ENCODE peak calls at places on chromosomes 16 and 17, in eight cellular contexts. L, X, O, T, E, H, M and W are unnamed samples.

GRCh38 chr17:63419949-63420867 is 25.9 kb downstream of the CYB561 start:
- DNase-seq in L (no peak), X (peak; percentile 78), O (no peak), T (peak; percentile 50), E (no peak), H (no peak), M (peak; percentile 53), W (peak; percentile 63)

GRCh38 chr17:1532836-1533602 is 16.6 kb upstream of the INPP5K start:
- DNase-seq in L (no peak), X (peak; percentile 43), O (no peak), T (peak; percentile 37), E (no peak), H (peak; percentile 11), M (peak; percentile 56), W (peak; percentile 57)

GRCh38 chr16:81061307-81061640 is 15.8 kb downstream of the C16orf46 start:
- DNase-seq in L (no peak), X (no peak), O (no peak), T (no peak), E (no peak), H (no peak), M (no peak), W (no peak)

GRCh38 chr17:11300738-11301137 is 59.7 kb downstream of the SHISA6 start:
- DNase-seq in L (no peak), X (no peak), O (no peak), T (no peak), E (no peak), H (no peak), M (no peak), W (no peak)

GRCh38 chr16:88479795-88480760 is 27.0 kb downstream of the ZFPM1 start:
- DNase-seq in L (no peak), X (no peak), O (no peak), T (peak; percentile 31), E (no peak), H (no peak), M (peak; percentile 72), W (peak; percentile 53)

GRCh38 chr16:88763502-88764053 is 21.4 kb downstream of the PIEZO1 start:
- DNase-seq in L (no peak), X (peak; percentile 46), O (no peak), T (no peak), E (no peak), H (no peak), M (no peak), W (no peak)

GRCh38 chr17:2786176-2786881 is 9.9 kb upstream of the RAP1GAP2 start:
- DNase-seq in L (peak; percentile 46), X (peak; percentile 99), O (peak; percentile 50), T (peak; percentile 90), E (peak; percentile 71), H (peak; percentile 81), M (peak; percentile 87), W (peak; percentile 87)

GRCh38 chr16:931651-932500 is 38.9 kb downstream of the LMF1 start:
- DNase-seq in L (peak; percentile 55), X (no peak), O (no peak), T (no peak), E (no peak), H (no peak), M (no peak), W (no peak)

GRCh38 chr17:33753452-33753851 is 460.4 kb upstream of the ASIC2 start:
- DNase-seq in L (no peak), X (no peak), O (no peak), T (no peak), E (no peak), H (no peak), M (no peak), W (no peak)

GRCh38 chr17:10668771-10669170 is 11.7 kb upstream of the MYH3 start:
- DNase-seq in L (no peak), X (no peak), O (no peak), T (no peak), E (no peak), H (peak; percentile 9), M (no peak), W (no peak)

GRCh38 chr16:74160759-74161158 is 135.9 kb upstream of the PSMD7 start:
- DNase-seq in L (no peak), X (no peak), O (no peak), T (no peak), E (no peak), H (no peak), M (no peak), W (no peak)

GRCh38 chr16:57576429-57576870 is 34.0 kb downstream of the ADGRG5 start:
- DNase-seq in L (peak; percentile 5), X (peak; percentile 86), O (peak; percentile 52), T (peak; percentile 84), E (no peak), H (peak; percentile 29), M (peak; percentile 76), W (peak; percentile 83)

GRCh38 chr16:55081622-55082593 is 151.2 kb downstream of the IRX5 start:
- DNase-seq in L (no peak), X (no peak), O (no peak), T (no peak), E (no peak), H (no peak), M (no peak), W (no peak)

GRCh38 chr17:54902611-54903010 is 2.0 kb downstream of the TOM1L1 start:
- DNase-seq in L (no peak), X (no peak), O (no peak), T (no peak), E (no peak), H (no peak), M (no peak), W (no peak)

GRCh38 chr17:2235792-2236365 is 67.7 kb downstream of the SMG6 start:
- DNase-seq in L (no peak), X (no peak), O (no peak), T (no peak), E (no peak), H (no peak), M (no peak), W (no peak)

GRCh38 chr17:28746611-28747045 is 2.8 kb downstream of the TRAF4 start:
- DNase-seq in L (no peak), X (no peak), O (peak; percentile 73), T (no peak), E (peak; percentile 78), H (no peak), M (no peak), W (no peak)

GRCh38 chr16:23058576-23058975 is 90.7 kb downstream of the USP31 start:
- DNase-seq in L (no peak), X (no peak), O (peak; percentile 47), T (no peak), E (no peak), H (no peak), M (no peak), W (no peak)

GRCh38 chr16:58031016-58031800 is 5.7 kb downstream of the MMP15 start:
- DNase-seq in L (no peak), X (no peak), O (no peak), T (no peak), E (no peak), H (no peak), M (no peak), W (no peak)

GRCh38 chr17:43366809-43367587 is 31.8 kb upstream of the ARL4D start:
- DNase-seq in L (no peak), X (no peak), O (no peak), T (peak; percentile 28), E (no peak), H (no peak), M (no peak), W (peak; percentile 21)

GRCh38 chr16:86701286-86701975 is 123.1 kb downstream of the FOXL1 start:
- DNase-seq in L (no peak), X (no peak), O (no peak), T (no peak), E (no peak), H (no peak), M (no peak), W (no peak)

GRCh38 chr17:40015998-40016691 is 905 bp downstream of the CSF3 start:
- DNase-seq in L (no peak), X (no peak), O (no peak), T (no peak), E (no peak), H (no peak), M (no peak), W (no peak)

GRCh38 chr16:2121853-2122252 is 13.8 kb downstream of the PKD1 start:
- DNase-seq in L (no peak), X (no peak), O (peak; percentile 31), T (no peak), E (no peak), H (no peak), M (no peak), W (no peak)

GRCh38 chr17:55588446-55588845 is 77.2 kb upstream of the SMIM36 start:
- DNase-seq in L (no peak), X (no peak), O (no peak), T (no peak), E (no peak), H (no peak), M (no peak), W (no peak)

GRCh38 chr17:11651089-11651488 is 52.8 kb downstream of the DNAH9 start:
- DNase-seq in L (no peak), X (no peak), O (no peak), T (no peak), E (no peak), H (no peak), M (no peak), W (no peak)

GRCh38 chr16:48366165-48367093 is 18.8 kb downstream of the SIAH1 start:
- DNase-seq in L (no peak), X (peak; percentile 21), O (no peak), T (peak; percentile 86), E (peak; percentile 35), H (peak; percentile 71), M (peak; percentile 72), W (peak; percentile 58)

GRCh38 chr16:89695875-89696597 is 5.5 kb downstream of the SPATA2L start:
- DNase-seq in L (no peak), X (no peak), O (no peak), T (peak; percentile 12), E (no peak), H (no peak), M (no peak), W (no peak)

GRCh38 chr17:925846-926245 is 53.7 kb downstream of the NXN start:
- DNase-seq in L (no peak), X (no peak), O (no peak), T (no peak), E (no peak), H (no peak), M (no peak), W (no peak)

GRCh38 chr17:63275318-63275967 is 170.7 kb downstream of the CYB561 start:
- DNase-seq in L (no peak), X (no peak), O (no peak), T (peak; percentile 23), E (no peak), H (peak; percentile 97), M (no peak), W (no peak)

GRCh38 chr17:67063146-67063545 is 18.8 kb downstream of the CACNG1 start:
- DNase-seq in L (no peak), X (no peak), O (no peak), T (no peak), E (no peak), H (no peak), M (no peak), W (no peak)

GRCh38 chr17:14052886-14053615 is 16.3 kb upstream of the COX10 start:
- DNase-seq in L (no peak), X (no peak), O (no peak), T (no peak), E (no peak), H (no peak), M (no peak), W (no peak)

GRCh38 chr17:73827627-73828241 is 183.5 kb upstream of the SDK2 start:
- DNase-seq in L (no peak), X (no peak), O (no peak), T (no peak), E (no peak), H (no peak), M (no peak), W (peak; percentile 42)

GRCh38 chr16:27361987-27362386 is 40.0 kb upstream of the IL21R start:
- DNase-seq in L (no peak), X (no peak), O (no peak), T (no peak), E (no peak), H (no peak), M (no peak), W (no peak)

GRCh38 chr17:15171433-15172047 is 93.6 kb downstream of the PMP22 start:
- DNase-seq in L (no peak), X (peak; percentile 85), O (peak; percentile 32), T (peak; percentile 24), E (no peak), H (peak; percentile 61), M (no peak), W (no peak)

GRCh38 chr17:57902800-57903759 is 52.1 kb downstream of the CUEDC1 start:
- DNase-seq in L (no peak), X (no peak), O (peak; percentile 52), T (no peak), E (no peak), H (peak; percentile 70), M (no peak), W (no peak)